ENCODE peak calls at places on chromosome 22, in seven cellular contexts. B, M, Y, Q, C, J and R are unnamed samples.

GRCh38 chr22:29268511-29269229 is 602 bp downstream of the EWSR1 start:
- DNase-seq in J (no peak), B (no peak), Y (no peak), C (peak), Q (peak), M (peak), R (peak)

GRCh38 chr22:32652609-32653008 is 148.9 kb upstream of the TIMP3 start:
- DNase-seq in B (no peak), C (no peak), Y (no peak), J (no peak), Q (no peak), M (no peak), R (no peak)

GRCh38 chr22:32917577-32918375 is 116.3 kb downstream of the TIMP3 start:
- DNase-seq in Y (no peak), Q (no peak), B (no peak), J (no peak), C (no peak), M (peak), R (no peak)

GRCh38 chr22:28029201-28029948 is 110.3 kb upstream of the PITPNB start:
- DNase-seq in J (no peak), B (peak), C (no peak), M (peak), Q (peak), Y (peak), R (peak)

GRCh38 chr22:18042685-18043084 is 18.3 kb upstream of the MICAL3 start:
- DNase-seq in C (no peak), Q (no peak), J (no peak), M (no peak), Y (no peak), B (no peak), R (no peak)

GRCh38 chr22:22520020-22520656 is at the start of gene ZNF280A:
- DNase-seq in M (no peak), C (no peak), B (peak), J (no peak), Y (no peak), Q (peak), R (no peak)

GRCh38 chr22:21646608-21647590 is 4.8 kb downstream of the SDF2L1 start:
- DNase-seq in M (peak), Y (peak), B (peak), C (peak), J (no peak), Q (peak), R (peak)

GRCh38 chr22:17396531-17396930 is 27.3 kb downstream of the CECR2 start:
- DNase-seq in M (no peak), Q (no peak), Y (no peak), J (no peak), C (no peak), B (no peak), R (no peak)

GRCh38 chr22:19996694-19997384 is 19.8 kb downstream of the ARVCF start:
- DNase-seq in Q (no peak), M (peak), C (no peak), Y (no peak), B (no peak), J (no peak), R (no peak)

GRCh38 chr22:17120711-17121234 is 387 bp downstream of the TMEM121B start:
- DNase-seq in C (no peak), B (no peak), Q (no peak), Y (no peak), M (no peak), J (no peak), R (peak)

GRCh38 chr22:39299829-39300178 is 19.6 kb downstream of the RPL3 start:
- DNase-seq in B (peak), M (no peak), Y (peak), C (no peak), J (no peak), Q (no peak), R (no peak)

GRCh38 chr22:28402066-28402465 is 277.6 kb downstream of the TTC28 start:
- DNase-seq in Q (no peak), C (no peak), B (no peak), Y (no peak), J (no peak), M (no peak), R (no peak)